ENCODE peak calls at places on chromosomes 4 and X, in five cellular contexts. One of them, this sample, is unnamed.

GRCh38 chr4:48604527-48604926 is 114.5 kb downstream of the ZAR1 start:
- DNase-seq in mammary epithelial cell: no peak
- DNase-seq in body of pancreas: no peak
- DNase-seq in GM06990: no peak
- DNase-seq in left ventricle myocardium inferior: no peak
- DNase-seq in this sample: no peak

GRCh38 chr4:83552924-83553323 is 17.0 kb downstream of the GPAT3 start:
- DNase-seq in mammary epithelial cell: peak; percentile 83
- DNase-seq in body of pancreas: no peak
- DNase-seq in GM06990: no peak
- DNase-seq in left ventricle myocardium inferior: no peak
- DNase-seq in this sample: no peak

GRCh38 chrX:16023790-16024734 is 99.3 kb upstream of the GRPR start:
- DNase-seq in mammary epithelial cell: peak; percentile 80
- DNase-seq in body of pancreas: no peak
- DNase-seq in GM06990: peak; percentile 72
- DNase-seq in left ventricle myocardium inferior: no peak
- DNase-seq in this sample: peak; percentile 53

GRCh38 chrX:80513620-80514019 is 93.4 kb downstream of the TENT5D start:
- DNase-seq in mammary epithelial cell: no peak
- DNase-seq in body of pancreas: no peak
- DNase-seq in GM06990: no peak
- DNase-seq in left ventricle myocardium inferior: no peak
- DNase-seq in this sample: no peak

GRCh38 chr4:76219299-76220055 is 5.9 kb upstream of the SCARB2 start:
- DNase-seq in mammary epithelial cell: peak; percentile 61
- DNase-seq in body of pancreas: peak; percentile 63
- DNase-seq in GM06990: no peak
- DNase-seq in left ventricle myocardium inferior: no peak
- DNase-seq in this sample: no peak

GRCh38 chrX:10022273-10022541 is 55.0 kb downstream of the CLDN34 start:
- DNase-seq in mammary epithelial cell: no peak
- DNase-seq in body of pancreas: no peak
- DNase-seq in GM06990: no peak
- DNase-seq in left ventricle myocardium inferior: no peak
- DNase-seq in this sample: no peak

GRCh38 chrX:27890611-27891010 is 82.8 kb downstream of the MAGEB10 start:
- DNase-seq in mammary epithelial cell: peak; percentile 73
- DNase-seq in body of pancreas: no peak
- DNase-seq in GM06990: no peak
- DNase-seq in left ventricle myocardium inferior: no peak
- DNase-seq in this sample: no peak

GRCh38 chr4:36332023-36332781 is 50.8 kb downstream of the DTHD1 start:
- DNase-seq in mammary epithelial cell: no peak
- DNase-seq in body of pancreas: no peak
- DNase-seq in GM06990: peak; percentile 62
- DNase-seq in left ventricle myocardium inferior: no peak
- DNase-seq in this sample: no peak

GRCh38 chr4:153676984-153677383 is 7.1 kb upstream of the TLR2 start:
- DNase-seq in mammary epithelial cell: peak; percentile 97
- DNase-seq in body of pancreas: no peak
- DNase-seq in GM06990: no peak
- DNase-seq in left ventricle myocardium inferior: no peak
- DNase-seq in this sample: no peak

GRCh38 chr4:102312447-102312846 is 32.8 kb downstream of the SLC39A8 start:
- DNase-seq in mammary epithelial cell: no peak
- DNase-seq in body of pancreas: no peak
- DNase-seq in GM06990: no peak
- DNase-seq in left ventricle myocardium inferior: no peak
- DNase-seq in this sample: no peak

GRCh38 chrX:107629533-107629909 is 1.2 kb downstream of the PRPS1 start:
- DNase-seq in mammary epithelial cell: peak; percentile 9
- DNase-seq in body of pancreas: peak; percentile 7
- DNase-seq in GM06990: no peak
- DNase-seq in left ventricle myocardium inferior: no peak
- DNase-seq in this sample: no peak

GRCh38 chr4:107888237-107888636 is 43.1 kb upstream of the CYP2U1 start:
- DNase-seq in mammary epithelial cell: no peak
- DNase-seq in body of pancreas: no peak
- DNase-seq in GM06990: no peak
- DNase-seq in left ventricle myocardium inferior: no peak
- DNase-seq in this sample: no peak

GRCh38 chrX:94576367-94577004 is 902.5 kb downstream of the FAM133A start:
- DNase-seq in mammary epithelial cell: no peak
- DNase-seq in body of pancreas: no peak
- DNase-seq in GM06990: no peak
- DNase-seq in left ventricle myocardium inferior: no peak
- DNase-seq in this sample: no peak
- TF ChIP-seq CTCF in mammary epithelial cell: peak; percentile 45
- TF ChIP-seq CTCF in body of pancreas: peak; percentile 14
- TF ChIP-seq CTCF in GM06990: peak; percentile 40
- TF ChIP-seq CTCF in left ventricle myocardium inferior: no peak
- TF ChIP-seq CTCF in this sample: peak; percentile 20

GRCh38 chr4:147909225-147909624 is 177.3 kb downstream of the ARHGAP10 start:
- DNase-seq in mammary epithelial cell: no peak
- DNase-seq in body of pancreas: no peak
- DNase-seq in GM06990: no peak
- DNase-seq in left ventricle myocardium inferior: no peak
- DNase-seq in this sample: no peak
- TF ChIP-seq CTCF in mammary epithelial cell: no peak
- TF ChIP-seq CTCF in body of pancreas: no peak
- TF ChIP-seq CTCF in GM06990: no peak
- TF ChIP-seq CTCF in left ventricle myocardium inferior: no peak
- TF ChIP-seq CTCF in this sample: no peak

GRCh38 chrX:6238576-6238975 is 9.9 kb upstream of the NLGN4X start:
- DNase-seq in mammary epithelial cell: no peak
- DNase-seq in body of pancreas: no peak
- DNase-seq in GM06990: no peak
- DNase-seq in left ventricle myocardium inferior: no peak
- DNase-seq in this sample: no peak
- TF ChIP-seq CTCF in mammary epithelial cell: no peak
- TF ChIP-seq CTCF in body of pancreas: no peak
- TF ChIP-seq CTCF in GM06990: no peak
- TF ChIP-seq CTCF in left ventricle myocardium inferior: no peak
- TF ChIP-seq CTCF in this sample: no peak

DNA sequence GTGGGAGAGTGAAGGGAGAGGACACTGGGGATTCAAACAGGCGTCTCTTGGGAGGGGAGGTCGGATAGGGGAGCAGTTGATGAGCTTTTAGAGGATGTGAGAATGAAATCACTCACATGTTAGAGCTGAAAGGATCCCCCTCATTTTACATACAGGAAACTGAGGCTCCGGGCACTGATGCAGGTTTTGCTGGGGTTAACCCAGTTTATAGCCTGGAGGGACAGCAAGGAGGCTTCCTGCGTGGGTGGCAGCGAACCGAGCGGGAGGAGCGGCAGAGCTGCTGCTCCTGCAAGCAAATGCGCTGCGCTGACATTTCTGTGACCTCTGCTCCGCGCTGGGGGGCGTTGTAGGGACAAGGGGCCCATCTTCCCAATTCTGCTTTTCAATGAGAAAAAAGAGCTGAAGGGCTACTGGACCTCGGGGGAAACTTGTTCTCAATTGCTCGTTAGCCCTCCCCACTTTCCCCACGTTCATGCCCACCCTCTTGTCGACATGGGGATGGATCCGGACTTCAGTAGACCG is 1.1 kb upstream of the NEUROG2 start:
- DNase-seq in mammary epithelial cell: no peak
- DNase-seq in body of pancreas: no peak
- DNase-seq in GM06990: peak; percentile 73
- DNase-seq in left ventricle myocardium inferior: no peak
- DNase-seq in this sample: peak; percentile 79
- TF ChIP-seq CTCF in mammary epithelial cell: no peak
- TF ChIP-seq CTCF in body of pancreas: no peak
- TF ChIP-seq CTCF in GM06990: peak; percentile 47
- TF ChIP-seq CTCF in left ventricle myocardium inferior: no peak
- TF ChIP-seq CTCF in this sample: peak; percentile 43

GRCh38 chr4:96459105-96459504 is 619.2 kb downstream of the PDHA2 start:
- DNase-seq in mammary epithelial cell: no peak
- DNase-seq in body of pancreas: no peak
- DNase-seq in GM06990: no peak
- DNase-seq in left ventricle myocardium inferior: no peak
- DNase-seq in this sample: no peak

GRCh38 chr4:96455045-96455720 is 615.3 kb downstream of the PDHA2 start:
- DNase-seq in mammary epithelial cell: no peak
- DNase-seq in body of pancreas: no peak
- DNase-seq in GM06990: no peak
- DNase-seq in left ventricle myocardium inferior: no peak
- DNase-seq in this sample: no peak
- TF ChIP-seq CTCF in mammary epithelial cell: no peak
- TF ChIP-seq CTCF in body of pancreas: no peak
- TF ChIP-seq CTCF in GM06990: no peak
- TF ChIP-seq CTCF in left ventricle myocardium inferior: no peak
- TF ChIP-seq CTCF in this sample: no peak

This sample was measured in GM13977.